ENCODE peak calls at places on chromosomes 11 and 22, in eight cellular contexts. I is amygdala, V is fibroblast of the aortic adventitia, E is ACHN, H is Ammon's horn, C is DMS153, U is heart right ventricle, F is left ventricle myocardium inferior. S is an unnamed sample.
A peak's percentile ranks its signal among the peaks of the same experiment; 100 is the strongest.

GRCh38 chr22:37607010-37607911 is 1.4 kb upstream of the GGA1 start:
- DNase-seq in I (peak; percentile 74), V (peak; percentile 47), E (peak; percentile 76), H (peak; percentile 84), C (peak; percentile 90), U (peak; percentile 84), F (peak; percentile 78), S (peak; percentile 91)

GRCh38 chr11:63682045-63682915 is 980 bp downstream of the RTN3 start:
- DNase-seq in I (peak; percentile 51), V (no peak), E (peak; percentile 12), H (peak; percentile 81), C (no peak), U (no peak), F (peak; percentile 33), S (no peak)

GRCh38 chr22:20205964-20206708 is 55.3 kb upstream of the CCDC188 start:
- DNase-seq in I (no peak), V (peak; percentile 75), E (peak; percentile 76), H (peak; percentile 33), C (peak; percentile 62), U (peak; percentile 62), F (peak; percentile 67), S (peak; percentile 34)

GRCh38 chr22:45881524-45881875 is 95.5 kb downstream of the WNT7B start:
- DNase-seq in I (no peak), V (no peak), E (no peak), H (no peak), C (no peak), U (no peak), F (no peak), S (no peak)

GRCh38 chr22:31627223-31627731 is 34.7 kb downstream of the PISD start:
- DNase-seq in I (no peak), V (no peak), E (no peak), H (no peak), C (no peak), U (no peak), F (no peak), S (no peak)

GRCh38 chr22:42324991-42325710 is 54.7 kb upstream of the TCF20 start:
- DNase-seq in I (no peak), V (no peak), E (no peak), H (no peak), C (no peak), U (no peak), F (no peak), S (no peak)

GRCh38 chr22:22748297-22748743 is 103.9 kb downstream of the GGTLC2 start:
- DNase-seq in I (peak; percentile 23), V (peak; percentile 68), E (peak; percentile 35), H (peak; percentile 71), C (no peak), U (no peak), F (no peak), S (peak; percentile 19)

GRCh38 chr22:17587631-17588030 is 24.3 kb downstream of the SLC25A18 start:
- DNase-seq in I (no peak), V (no peak), E (no peak), H (no peak), C (no peak), U (no peak), F (no peak), S (no peak)

GRCh38 chr11:128503231-128503991 is 83.9 kb downstream of the ETS1 start:
- DNase-seq in I (no peak), V (peak; percentile 68), E (no peak), H (no peak), C (no peak), U (no peak), F (no peak), S (peak; percentile 54)

S was measured in effector CD4-positive, alpha-beta T cell.